ENCODE peak calls at places on chromosomes 7 and 10, in six cellular contexts. D, W, T, K, L and G are unnamed samples.
A peak's percentile ranks its signal among the peaks of the same experiment; 100 is the strongest.

GRCh38 chr10:112379635-112380296 is 5.8 kb downstream of the ACSL5 start:
- DNase-seq in W (no peak), L (no peak), K (no peak), T (no peak), D (no peak), G (peak; percentile 55)

GRCh38 chr10:126253613-126254002 is 134.7 kb downstream of the ADAM12 start:
- DNase-seq in D (no peak), L (no peak), K (no peak), T (peak; percentile 43), W (no peak), G (no peak)

GRCh38 chr10:58644311-58644710 is 131.6 kb downstream of the BICC1 start:
- DNase-seq in K (no peak), D (no peak), T (no peak), W (no peak), L (no peak), G (no peak)

GRCh38 chr10:49512121-49512809 is 26.7 kb downstream of the ERCC6 start:
- DNase-seq in T (no peak), K (no peak), L (no peak), D (no peak), W (no peak), G (no peak)

GRCh38 chr7:157470699-157471098 is 133.9 kb downstream of the DNAJB6 start:
- DNase-seq in W (no peak), D (no peak), T (no peak), K (peak; percentile 30), L (no peak), G (no peak)

GRCh38 chr10:2631557-2631956 is 435.8 kb upstream of the PFKP start:
- DNase-seq in L (no peak), D (no peak), W (no peak), T (no peak), K (no peak), G (no peak)

GRCh38 chr10:105029285-105029684 is 388.2 kb downstream of the SORCS3 start:
- DNase-seq in K (no peak), W (no peak), D (no peak), L (no peak), T (no peak), G (no peak)

GRCh38 chr10:102230861-102231356 is 4.8 kb downstream of the ELOVL3 start:
- DNase-seq in D (no peak), K (peak; percentile 72), L (no peak), T (no peak), W (peak; percentile 24), G (peak; percentile 71)

GRCh38 chr10:62454696-62455451 is 80.7 kb downstream of the ZNF365 start:
- DNase-seq in K (no peak), L (peak; percentile 53), D (no peak), T (peak; percentile 66), W (no peak), G (no peak)

GRCh38 chr7:125059861-125060456 is 130.3 kb upstream of the POT1 start:
- DNase-seq in W (no peak), D (no peak), K (no peak), L (no peak), T (no peak), G (no peak)

GRCh38 chr7:30750574-30751256 is 1.2 kb upstream of the INMT start:
- DNase-seq in T (no peak), L (peak; percentile 82), W (no peak), D (peak; percentile 62), K (peak; percentile 66), G (no peak)

GRCh38 chr10:50379652-50380051 is 128.3 kb upstream of the ASAH2 start:
- DNase-seq in K (no peak), L (no peak), D (no peak), W (no peak), T (no peak), G (no peak)

GRCh38 chr10:88728107-88728763 is 22.2 kb downstream of the LIPK start:
- DNase-seq in K (peak; percentile 60), D (no peak), L (no peak), W (no peak), T (no peak), G (peak; percentile 69)

DNA sequence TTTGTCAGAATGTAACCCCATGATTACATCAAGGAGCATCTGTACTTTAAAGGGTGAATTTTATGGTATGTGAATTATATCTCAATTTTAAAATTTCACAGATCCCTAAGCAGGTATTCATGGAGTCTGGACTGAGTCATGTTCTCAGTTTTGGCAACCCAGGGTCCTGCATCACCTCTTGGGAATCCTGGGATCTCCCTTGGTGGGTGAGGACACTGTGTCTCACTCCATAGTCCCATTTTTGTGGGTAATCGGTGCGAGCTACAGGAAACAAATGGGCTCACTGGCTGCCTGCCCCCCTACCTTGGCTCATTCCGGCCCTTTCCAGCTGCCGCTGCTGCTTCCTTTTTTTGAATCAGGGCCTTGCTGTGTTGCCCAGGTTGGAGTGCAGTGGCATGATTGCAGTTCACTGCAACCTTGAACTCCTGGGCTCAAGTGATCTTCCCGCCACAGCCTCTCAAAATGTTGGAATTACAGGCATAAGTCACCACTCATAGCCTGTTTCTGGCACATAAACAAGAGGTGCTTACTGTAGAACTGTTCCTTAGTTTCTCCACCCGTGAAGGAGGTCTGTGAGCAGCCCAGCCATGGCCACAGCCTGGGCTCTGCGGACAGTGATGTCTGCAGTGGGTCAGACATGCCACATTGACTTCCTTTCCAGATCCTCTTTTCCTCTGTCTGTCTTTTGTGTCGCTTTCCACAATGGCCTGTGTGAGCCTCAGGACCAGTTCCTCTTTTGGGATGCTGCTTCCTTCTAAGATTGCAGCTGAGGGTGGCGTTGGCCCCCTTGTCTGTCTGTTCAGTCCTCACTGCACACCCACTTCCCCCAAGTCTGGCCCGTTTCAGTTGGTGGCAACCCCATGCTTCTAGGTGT is 14.5 kb downstream of the PALD1 start:
- DNase-seq in T (no peak), W (no peak), K (peak; percentile 77), D (no peak), L (no peak), G (peak; percentile 36)
- H3K27ac ChIP-seq in T (no peak overlapping the region), W (no peak overlapping the region), K (peak overlapping the region; percentile 72), D (peak overlapping the region; percentile 50), L (no peak overlapping the region), G (no peak overlapping the region)

DNA sequence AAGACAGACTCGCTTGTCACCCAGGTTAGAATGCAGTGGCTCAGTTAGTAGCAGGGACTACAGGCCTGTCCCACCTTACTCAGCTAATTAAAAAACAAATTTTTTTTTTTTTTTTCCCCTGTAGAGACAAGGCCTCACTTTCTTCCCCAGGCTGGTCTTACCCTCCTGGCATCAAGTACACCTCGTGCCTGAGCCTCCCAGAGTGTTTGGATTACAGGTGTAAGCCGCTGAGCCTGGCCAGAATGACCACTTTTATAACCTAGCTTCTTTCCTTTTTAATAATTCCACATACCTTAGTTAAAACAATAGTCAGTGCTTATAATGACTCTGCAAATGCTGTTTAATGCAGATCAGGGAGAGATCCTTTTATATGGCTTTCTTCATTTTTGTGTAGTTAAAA is 31.3 kb downstream of the RSBN1L start:
- DNase-seq in L (no peak), D (no peak), K (no peak), W (no peak), T (no peak), G (no peak)
- H3K27ac ChIP-seq in L (no peak overlapping the region), D (no peak overlapping the region), K (peak overlapping the region; percentile 26), W (no peak overlapping the region), T (peak overlapping the region; percentile 45), G (no peak overlapping the region)

GRCh38 chr7:6157685-6158423 is 114.6 kb downstream of the CYTH3 start:
- DNase-seq in K (peak; percentile 35), D (no peak), L (no peak), T (no peak), W (no peak), G (no peak)
- H3K27ac ChIP-seq in K (no peak overlapping the region), D (peak overlapping the region; percentile 72), L (no peak overlapping the region), T (peak overlapping the region; percentile 39), W (no peak overlapping the region), G (no peak overlapping the region)

DNA sequence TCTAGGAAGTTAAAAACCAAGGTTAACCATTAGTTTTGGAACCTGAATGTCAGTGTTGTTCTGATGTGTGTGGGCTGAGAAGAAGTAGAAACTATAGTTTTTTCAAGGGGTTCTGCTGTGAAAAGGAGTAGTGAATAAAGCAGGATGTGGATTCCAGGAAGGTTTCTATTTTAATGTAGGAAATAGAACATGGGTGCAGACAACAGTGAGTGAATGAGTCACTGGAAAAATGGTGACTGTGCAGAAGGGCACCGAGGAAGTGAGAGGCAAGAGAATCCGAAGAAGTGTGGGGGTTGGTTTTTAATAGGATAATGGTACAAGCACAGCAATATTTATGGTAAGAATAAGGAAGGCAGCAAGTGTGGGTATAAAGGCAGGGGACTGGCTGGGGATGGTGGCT is 120.4 kb downstream of the ARHGAP21 start:
- DNase-seq in T (peak; percentile 10), L (no peak), D (no peak), K (no peak), W (no peak), G (no peak)
- H3K27ac ChIP-seq in T (no peak overlapping the region), L (no peak overlapping the region), D (no peak overlapping the region), K (no peak overlapping the region), W (no peak overlapping the region), G (no peak overlapping the region)

GRCh38 chr10:43373461-43373860 is 2.0 kb downstream of the FXYD4 start:
- DNase-seq in T (no peak), D (no peak), L (no peak), K (peak; percentile 12), W (no peak), G (no peak)

GRCh38 chr10:43372751-43373445 is 1.5 kb downstream of the FXYD4 start:
- DNase-seq in T (no peak), L (no peak), W (no peak), K (peak; percentile 22), D (peak; percentile 78), G (no peak)

GRCh38 chr10:43371418-43371817 is at the start of gene FXYD4:
- DNase-seq in L (no peak), D (no peak), T (no peak), W (no peak), K (peak; percentile 70), G (no peak)

GRCh38 chr10:43369921-43370320 is 1.5 kb upstream of the FXYD4 start:
- DNase-seq in D (no peak), T (no peak), W (no peak), K (no peak), L (no peak), G (no peak)

GRCh38 chr10:43370671-43371215 is 693 bp upstream of the FXYD4 start:
- DNase-seq in T (no peak), L (no peak), D (no peak), W (no peak), K (peak; percentile 30), G (no peak)
- H3K27ac ChIP-seq in T (no peak overlapping the region), L (no peak overlapping the region), D (no peak overlapping the region), W (no peak overlapping the region), K (no peak overlapping the region), G (no peak overlapping the region)

GRCh38 chr7:50069613-50070012 is 23.4 kb downstream of the ZPBP start:
- DNase-seq in W (no peak), D (no peak), T (peak; percentile 26), L (peak; percentile 25), K (peak; percentile 51), G (peak; percentile 32)
- H3K27ac ChIP-seq in W (no peak overlapping the region), D (no peak overlapping the region), T (peak overlapping the region; percentile 62), L (no peak overlapping the region), K (peak overlapping the region; percentile 77), G (peak overlapping the region; percentile 52)